ENCODE peak calls at places on chromosome 18, in six cellular contexts. One of them, this sample, is unnamed.

GRCh38 chr18:66560092-66560491 is 43.8 kb downstream of the CDH19 start:
- DNase-seq in neuronal stem cell: no peak
- DNase-seq in H9: no peak
- DNase-seq in trophoblast cell: no peak
- DNase-seq in IMR-90: no peak
- DNase-seq in H1: no peak
- DNase-seq in this sample: peak; percentile 39

GRCh38 chr18:46422552-46423055 is 234.4 kb downstream of the LOXHD1 start:
- DNase-seq in neuronal stem cell: no peak
- DNase-seq in H9: peak; percentile 10
- DNase-seq in trophoblast cell: no peak
- DNase-seq in IMR-90: no peak
- DNase-seq in H1: no peak
- DNase-seq in this sample: no peak

GRCh38 chr18:44039826-44040225 is 640.9 kb upstream of the SETBP1 start:
- DNase-seq in neuronal stem cell: no peak
- DNase-seq in H9: no peak
- DNase-seq in trophoblast cell: no peak
- DNase-seq in IMR-90: no peak
- DNase-seq in H1: no peak
- DNase-seq in this sample: peak; percentile 28

GRCh38 chr18:69349912-69350597 is 50.6 kb upstream of the DOK6 start:
- DNase-seq in neuronal stem cell: no peak
- DNase-seq in H9: no peak
- DNase-seq in trophoblast cell: no peak
- DNase-seq in IMR-90: no peak
- DNase-seq in H1: no peak
- DNase-seq in this sample: no peak

GRCh38 chr18:36527025-36527424 is 229.5 kb downstream of the FHOD3 start:
- DNase-seq in neuronal stem cell: no peak
- DNase-seq in H9: no peak
- DNase-seq in trophoblast cell: no peak
- DNase-seq in IMR-90: peak; percentile 30
- DNase-seq in H1: no peak
- DNase-seq in this sample: no peak

GRCh38 chr18:39602112-39602511 is 2036.5 kb upstream of the CELF4 start:
- DNase-seq in neuronal stem cell: no peak
- DNase-seq in H9: no peak
- DNase-seq in trophoblast cell: no peak
- DNase-seq in IMR-90: no peak
- DNase-seq in H1: no peak
- DNase-seq in this sample: no peak

GRCh38 chr18:11147371-11147860 is 2.0 kb downstream of the PIEZO2 start:
- DNase-seq in neuronal stem cell: no peak
- DNase-seq in H9: peak; percentile 44
- DNase-seq in trophoblast cell: no peak
- DNase-seq in IMR-90: no peak
- DNase-seq in H1: no peak
- DNase-seq in this sample: peak; percentile 33

GRCh38 chr18:58491773-58492752 is 136.8 kb downstream of the ALPK2 start:
- DNase-seq in neuronal stem cell: no peak
- DNase-seq in H9: no peak
- DNase-seq in trophoblast cell: no peak
- DNase-seq in IMR-90: no peak
- DNase-seq in H1: no peak
- DNase-seq in this sample: no peak

GRCh38 chr18:58559427-58560186 is 69.3 kb downstream of the ALPK2 start:
- DNase-seq in neuronal stem cell: no peak
- DNase-seq in H9: no peak
- DNase-seq in trophoblast cell: no peak
- DNase-seq in IMR-90: peak; percentile 52
- DNase-seq in H1: no peak
- DNase-seq in this sample: peak; percentile 33

GRCh38 chr18:69490813-69491212 is 90.1 kb downstream of the DOK6 start:
- DNase-seq in neuronal stem cell: no peak
- DNase-seq in H9: no peak
- DNase-seq in trophoblast cell: no peak
- DNase-seq in IMR-90: peak; percentile 75
- DNase-seq in H1: no peak
- DNase-seq in this sample: peak; percentile 66

GRCh38 chr18:58046794-58047555 is 2.9 kb downstream of the NEDD4L start:
- DNase-seq in neuronal stem cell: no peak
- DNase-seq in H9: no peak
- DNase-seq in trophoblast cell: peak; percentile 19
- DNase-seq in IMR-90: no peak
- DNase-seq in H1: no peak
- DNase-seq in this sample: no peak

GRCh38 chr18:2535419-2535910 is 35.8 kb downstream of the METTL4 start:
- DNase-seq in neuronal stem cell: no peak
- DNase-seq in H9: no peak
- DNase-seq in trophoblast cell: no peak
- DNase-seq in IMR-90: no peak
- DNase-seq in H1: no peak
- DNase-seq in this sample: no peak

GRCh38 chr18:2513616-2514015 is 57.7 kb downstream of the METTL4 start:
- DNase-seq in neuronal stem cell: no peak
- DNase-seq in H9: no peak
- DNase-seq in trophoblast cell: no peak
- DNase-seq in IMR-90: peak; percentile 21
- DNase-seq in H1: no peak
- DNase-seq in this sample: peak; percentile 41

GRCh38 chr18:23849141-23849540 is 159.9 kb downstream of the LAMA3 start:
- DNase-seq in neuronal stem cell: no peak
- DNase-seq in H9: no peak
- DNase-seq in trophoblast cell: no peak
- DNase-seq in IMR-90: no peak
- DNase-seq in H1: no peak
- DNase-seq in this sample: no peak

GRCh38 chr18:11245889-11246288 is 96.5 kb upstream of the PIEZO2 start:
- DNase-seq in neuronal stem cell: no peak
- DNase-seq in H9: no peak
- DNase-seq in trophoblast cell: no peak
- DNase-seq in IMR-90: no peak
- DNase-seq in H1: no peak
- DNase-seq in this sample: no peak

GRCh38 chr18:37381554-37381953 is 184.0 kb downstream of the CELF4 start:
- DNase-seq in neuronal stem cell: no peak
- DNase-seq in H9: peak; percentile 59
- DNase-seq in trophoblast cell: peak; percentile 42
- DNase-seq in IMR-90: no peak
- DNase-seq in H1: no peak
- DNase-seq in this sample: no peak

GRCh38 chr18:71136487-71136886 is 847.6 kb downstream of the SOCS6 start:
- DNase-seq in neuronal stem cell: no peak
- DNase-seq in H9: no peak
- DNase-seq in trophoblast cell: no peak
- DNase-seq in IMR-90: no peak
- DNase-seq in H1: no peak
- DNase-seq in this sample: no peak

GRCh38 chr18:66735933-66736332 is 132.0 kb upstream of the CDH19 start:
- DNase-seq in neuronal stem cell: no peak
- DNase-seq in H9: no peak
- DNase-seq in trophoblast cell: no peak
- DNase-seq in IMR-90: no peak
- DNase-seq in H1: no peak
- DNase-seq in this sample: no peak

GRCh38 chr18:59505311-59505710 is 146.2 kb upstream of the LMAN1 start:
- DNase-seq in neuronal stem cell: no peak
- DNase-seq in H9: no peak
- DNase-seq in trophoblast cell: no peak
- DNase-seq in IMR-90: peak; percentile 44
- DNase-seq in H1: no peak
- DNase-seq in this sample: no peak

GRCh38 chr18:68354176-68354575 is 360.7 kb downstream of the TMX3 start:
- DNase-seq in neuronal stem cell: no peak
- DNase-seq in H9: no peak
- DNase-seq in trophoblast cell: no peak
- DNase-seq in IMR-90: no peak
- DNase-seq in H1: no peak
- DNase-seq in this sample: no peak

GRCh38 chr18:74942319-74942910 is 266.5 kb downstream of the PTGR3 start:
- DNase-seq in neuronal stem cell: no peak
- DNase-seq in H9: no peak
- DNase-seq in trophoblast cell: peak; percentile 59
- DNase-seq in IMR-90: peak; percentile 75
- DNase-seq in H1: no peak
- DNase-seq in this sample: no peak

GRCh38 chr18:41170346-41170745 is 784.7 kb upstream of the PIK3C3 start:
- DNase-seq in neuronal stem cell: no peak
- DNase-seq in H9: no peak
- DNase-seq in trophoblast cell: no peak
- DNase-seq in IMR-90: peak; percentile 27
- DNase-seq in H1: no peak
- DNase-seq in this sample: peak; percentile 24

GRCh38 chr18:12347895-12348294 is 29.1 kb downstream of the AFG3L2 start:
- DNase-seq in neuronal stem cell: no peak
- DNase-seq in H9: no peak
- DNase-seq in trophoblast cell: no peak
- DNase-seq in IMR-90: no peak
- DNase-seq in H1: no peak
- DNase-seq in this sample: no peak
- H3K14ac ChIP-seq in neuronal stem cell: no peak overlapping the region
- H3K14ac ChIP-seq in H9: no peak overlapping the region
- H3K14ac ChIP-seq in trophoblast cell: no peak overlapping the region
- H3K14ac ChIP-seq in IMR-90: no peak overlapping the region
- H3K14ac ChIP-seq in H1: no peak overlapping the region
- H3K14ac ChIP-seq in this sample: no peak overlapping the region

GRCh38 chr18:12883684-12884520 is at the start of gene PTPN2:
- DNase-seq in neuronal stem cell: peak; percentile 93
- DNase-seq in H9: peak; percentile 90
- DNase-seq in trophoblast cell: peak; percentile 97
- DNase-seq in IMR-90: peak; percentile 95
- DNase-seq in H1: peak; percentile 80
- DNase-seq in this sample: peak; percentile 95
- H3K4ac ChIP-seq in neuronal stem cell: peak within 1 kb of the TSS; percentile 80
- H3K4ac ChIP-seq in H9: no peak within 1 kb of the TSS
- H3K4ac ChIP-seq in trophoblast cell: peak within 1 kb of the TSS; percentile 99
- H3K4ac ChIP-seq in IMR-90: peak within 1 kb of the TSS; percentile 100
- H3K4ac ChIP-seq in H1: peak within 1 kb of the TSS; percentile 82
- H3K4ac ChIP-seq in this sample: peak within 1 kb of the TSS; percentile 97

GRCh38 chr18:73462092-73462491 is 594.3 kb upstream of the NETO1 start:
- DNase-seq in neuronal stem cell: no peak
- DNase-seq in H9: no peak
- DNase-seq in trophoblast cell: no peak
- DNase-seq in IMR-90: peak; percentile 92
- DNase-seq in H1: no peak
- DNase-seq in this sample: no peak
- H3K14ac ChIP-seq in neuronal stem cell: no peak overlapping the region
- H3K14ac ChIP-seq in H9: no peak overlapping the region
- H3K14ac ChIP-seq in trophoblast cell: no peak overlapping the region
- H3K14ac ChIP-seq in IMR-90: no peak overlapping the region
- H3K14ac ChIP-seq in H1: no peak overlapping the region
- H3K14ac ChIP-seq in this sample: no peak overlapping the region

GRCh38 chr18:9615280-9615797 is 980 bp upstream of the PPP4R1 start:
- DNase-seq in neuronal stem cell: peak; percentile 17
- DNase-seq in H9: no peak
- DNase-seq in trophoblast cell: peak; percentile 7
- DNase-seq in IMR-90: no peak
- DNase-seq in H1: no peak
- DNase-seq in this sample: no peak

GRCh38 chr18:9614401-9615279 is at the start of gene PPP4R1:
- DNase-seq in neuronal stem cell: peak; percentile 78
- DNase-seq in H9: peak; percentile 85
- DNase-seq in trophoblast cell: peak; percentile 74
- DNase-seq in IMR-90: peak; percentile 52
- DNase-seq in H1: peak; percentile 53
- DNase-seq in this sample: peak; percentile 72

GRCh38 chr18:9612989-9613388 is 1.4 kb downstream of the PPP4R1 start:
- DNase-seq in neuronal stem cell: no peak
- DNase-seq in H9: no peak
- DNase-seq in trophoblast cell: no peak
- DNase-seq in IMR-90: no peak
- DNase-seq in H1: no peak
- DNase-seq in this sample: no peak

GRCh38 chr18:9612215-9612830 is 2.0 kb downstream of the PPP4R1 start:
- DNase-seq in neuronal stem cell: no peak
- DNase-seq in H9: no peak
- DNase-seq in trophoblast cell: peak; percentile 66
- DNase-seq in IMR-90: peak; percentile 58
- DNase-seq in H1: no peak
- DNase-seq in this sample: peak; percentile 66

GRCh38 chr18:9613550-9614400 is 584 bp downstream of the PPP4R1 start:
- DNase-seq in neuronal stem cell: peak; percentile 37
- DNase-seq in H9: peak; percentile 64
- DNase-seq in trophoblast cell: peak; percentile 73
- DNase-seq in IMR-90: peak; percentile 27
- DNase-seq in H1: no peak
- DNase-seq in this sample: peak; percentile 70
- H3K4ac ChIP-seq in neuronal stem cell: peak overlapping the region; percentile 12
- H3K4ac ChIP-seq in H9: no peak overlapping the region
- H3K4ac ChIP-seq in trophoblast cell: peak overlapping the region; percentile 37
- H3K4ac ChIP-seq in IMR-90: peak overlapping the region; percentile 70
- H3K4ac ChIP-seq in H1: no peak overlapping the region
- H3K4ac ChIP-seq in this sample: peak overlapping the region; percentile 73

GRCh38 chr18:79440316-79440715 is 44.6 kb downstream of the NFATC1 start:
- DNase-seq in neuronal stem cell: no peak
- DNase-seq in H9: no peak
- DNase-seq in trophoblast cell: no peak
- DNase-seq in IMR-90: no peak
- DNase-seq in H1: no peak
- DNase-seq in this sample: no peak

GRCh38 chr18:79439201-79440023 is 43.7 kb downstream of the NFATC1 start:
- DNase-seq in neuronal stem cell: no peak
- DNase-seq in H9: no peak
- DNase-seq in trophoblast cell: peak; percentile 50
- DNase-seq in IMR-90: peak; percentile 6
- DNase-seq in H1: no peak
- DNase-seq in this sample: no peak

GRCh38 chr18:79441261-79441819 is 45.6 kb downstream of the NFATC1 start:
- DNase-seq in neuronal stem cell: no peak
- DNase-seq in H9: no peak
- DNase-seq in trophoblast cell: no peak
- DNase-seq in IMR-90: no peak
- DNase-seq in H1: no peak
- DNase-seq in this sample: no peak

GRCh38 chr18:79442508-79443221 is 46.9 kb downstream of the NFATC1 start:
- DNase-seq in neuronal stem cell: no peak
- DNase-seq in H9: no peak
- DNase-seq in trophoblast cell: no peak
- DNase-seq in IMR-90: no peak
- DNase-seq in H1: no peak
- DNase-seq in this sample: peak; percentile 43

DNA sequence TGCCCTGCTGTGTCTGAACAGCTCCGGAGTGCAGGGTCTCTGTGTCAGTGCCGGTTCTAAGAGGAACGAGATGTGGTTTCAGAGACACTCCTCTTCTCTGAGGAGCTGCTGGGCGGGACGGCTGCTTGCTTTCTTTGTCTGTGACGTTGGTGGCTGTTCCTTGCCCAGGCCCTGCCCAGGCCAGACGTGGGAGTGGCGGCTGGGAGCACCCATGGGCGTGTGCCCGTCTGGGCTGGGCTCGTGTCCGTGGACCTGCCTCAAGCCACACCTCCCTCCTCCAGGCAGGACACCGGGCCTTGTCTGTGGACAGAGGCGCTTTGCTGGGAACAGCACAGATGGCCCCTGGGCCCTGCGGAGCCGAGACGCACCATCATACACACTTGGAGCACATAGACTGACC is 45.0 kb downstream of the NFATC1 start:
- DNase-seq in neuronal stem cell: no peak
- DNase-seq in H9: no peak
- DNase-seq in trophoblast cell: no peak
- DNase-seq in IMR-90: no peak
- DNase-seq in H1: no peak
- DNase-seq in this sample: no peak
- H3K14ac ChIP-seq in neuronal stem cell: peak overlapping the region; percentile 56
- H3K14ac ChIP-seq in H9: no peak overlapping the region
- H3K14ac ChIP-seq in trophoblast cell: no peak overlapping the region
- H3K14ac ChIP-seq in IMR-90: no peak overlapping the region
- H3K14ac ChIP-seq in H1: no peak overlapping the region
- H3K14ac ChIP-seq in this sample: no peak overlapping the region